ENCODE peak calls at places on chromosomes 1 and 21, in nine cellular contexts. One of them, this sample, is unnamed.

GRCh38 chr1:150970818-150971582 is 3.6 kb downstream of the CERS2 start:
- DNase-seq in suprapubic skin: peak; percentile 91
- DNase-seq in activated CD8-positive, alpha-beta T cell treated with anti-CD3 and anti-CD28 coated beads for 36 hours: no peak
- DNase-seq in omental fat pad: no peak
- DNase-seq in cardiac muscle cell: peak; percentile 76
- DNase-seq in RWPE1: no peak
- DNase-seq in epithelial cell of esophagus: peak; percentile 30
- DNase-seq in cardiac fibroblast: peak; percentile 52
- DNase-seq in CD4-positive, alpha-beta T cell: no peak
- DNase-seq in this sample: no peak

GRCh38 chr1:19435181-19435580 is 50.2 kb downstream of the CAPZB start:
- DNase-seq in suprapubic skin: no peak
- DNase-seq in omental fat pad: no peak
- DNase-seq in epithelial cell of esophagus: peak; percentile 49
- DNase-seq in activated CD8-positive, alpha-beta T cell treated with anti-CD3 and anti-CD28 coated beads for 36 hours: no peak
- DNase-seq in RWPE1: no peak
- DNase-seq in cardiac fibroblast: peak; percentile 77
- DNase-seq in cardiac muscle cell: peak; percentile 91
- DNase-seq in CD4-positive, alpha-beta T cell: no peak
- DNase-seq in this sample: no peak

GRCh38 chr1:27521336-27522147 is 31.6 kb upstream of the WASF2 start:
- DNase-seq in RWPE1: no peak
- DNase-seq in cardiac muscle cell: no peak
- DNase-seq in activated CD8-positive, alpha-beta T cell treated with anti-CD3 and anti-CD28 coated beads for 36 hours: peak; percentile 84
- DNase-seq in cardiac fibroblast: no peak
- DNase-seq in suprapubic skin: no peak
- DNase-seq in omental fat pad: no peak
- DNase-seq in epithelial cell of esophagus: no peak
- DNase-seq in CD4-positive, alpha-beta T cell: peak; percentile 56
- DNase-seq in this sample: no peak

GRCh38 chr1:87851490-87851889 is 522.8 kb downstream of the LMO4 start:
- DNase-seq in cardiac muscle cell: no peak
- DNase-seq in activated CD8-positive, alpha-beta T cell treated with anti-CD3 and anti-CD28 coated beads for 36 hours: no peak
- DNase-seq in epithelial cell of esophagus: no peak
- DNase-seq in suprapubic skin: no peak
- DNase-seq in omental fat pad: no peak
- DNase-seq in CD4-positive, alpha-beta T cell: no peak
- DNase-seq in cardiac fibroblast: no peak
- DNase-seq in RWPE1: no peak
- DNase-seq in this sample: no peak

GRCh38 chr1:158035976-158036583 is 42.6 kb downstream of the KIRREL1 start:
- DNase-seq in cardiac muscle cell: peak; percentile 79
- DNase-seq in epithelial cell of esophagus: peak; percentile 70
- DNase-seq in RWPE1: no peak
- DNase-seq in CD4-positive, alpha-beta T cell: no peak
- DNase-seq in omental fat pad: peak; percentile 29
- DNase-seq in cardiac fibroblast: peak; percentile 83
- DNase-seq in activated CD8-positive, alpha-beta T cell treated with anti-CD3 and anti-CD28 coated beads for 36 hours: peak; percentile 42
- DNase-seq in suprapubic skin: no peak
- DNase-seq in this sample: no peak

GRCh38 chr1:192524223-192524622 is 51.4 kb upstream of the RGS1 start:
- DNase-seq in omental fat pad: no peak
- DNase-seq in cardiac fibroblast: peak; percentile 31
- DNase-seq in CD4-positive, alpha-beta T cell: no peak
- DNase-seq in activated CD8-positive, alpha-beta T cell treated with anti-CD3 and anti-CD28 coated beads for 36 hours: no peak
- DNase-seq in cardiac muscle cell: no peak
- DNase-seq in suprapubic skin: no peak
- DNase-seq in epithelial cell of esophagus: no peak
- DNase-seq in RWPE1: no peak
- DNase-seq in this sample: no peak

GRCh38 chr1:198729195-198729863 is 90.5 kb downstream of the PTPRC start:
- DNase-seq in epithelial cell of esophagus: no peak
- DNase-seq in RWPE1: no peak
- DNase-seq in activated CD8-positive, alpha-beta T cell treated with anti-CD3 and anti-CD28 coated beads for 36 hours: no peak
- DNase-seq in CD4-positive, alpha-beta T cell: no peak
- DNase-seq in cardiac muscle cell: no peak
- DNase-seq in omental fat pad: no peak
- DNase-seq in cardiac fibroblast: no peak
- DNase-seq in suprapubic skin: no peak
- DNase-seq in this sample: no peak

GRCh38 chr1:221740260-221740830 is 1.5 kb downstream of the DUSP10 start:
- DNase-seq in suprapubic skin: peak; percentile 68
- DNase-seq in activated CD8-positive, alpha-beta T cell treated with anti-CD3 and anti-CD28 coated beads for 36 hours: no peak
- DNase-seq in epithelial cell of esophagus: no peak
- DNase-seq in cardiac muscle cell: no peak
- DNase-seq in cardiac fibroblast: no peak
- DNase-seq in CD4-positive, alpha-beta T cell: no peak
- DNase-seq in omental fat pad: no peak
- DNase-seq in RWPE1: no peak
- DNase-seq in this sample: no peak

GRCh38 chr1:12593621-12594066 is 24.4 kb downstream of the DHRS3 start:
- DNase-seq in cardiac muscle cell: peak; percentile 85
- DNase-seq in RWPE1: no peak
- DNase-seq in cardiac fibroblast: peak; percentile 81
- DNase-seq in epithelial cell of esophagus: peak; percentile 50
- DNase-seq in activated CD8-positive, alpha-beta T cell treated with anti-CD3 and anti-CD28 coated beads for 36 hours: no peak
- DNase-seq in suprapubic skin: peak; percentile 73
- DNase-seq in CD4-positive, alpha-beta T cell: no peak
- DNase-seq in omental fat pad: no peak
- DNase-seq in this sample: no peak

GRCh38 chr21:25350056-25350455 is 257.2 kb downstream of the MRPL39 start:
- DNase-seq in suprapubic skin: no peak
- DNase-seq in omental fat pad: no peak
- DNase-seq in RWPE1: no peak
- DNase-seq in CD4-positive, alpha-beta T cell: no peak
- DNase-seq in activated CD8-positive, alpha-beta T cell treated with anti-CD3 and anti-CD28 coated beads for 36 hours: peak; percentile 77
- DNase-seq in epithelial cell of esophagus: peak; percentile 25
- DNase-seq in cardiac muscle cell: peak; percentile 49
- DNase-seq in cardiac fibroblast: peak; percentile 76
- DNase-seq in this sample: no peak

GRCh38 chr1:1721201-1721600 is 3.0 kb downstream of the CDK11A start:
- DNase-seq in CD4-positive, alpha-beta T cell: no peak
- DNase-seq in RWPE1: no peak
- DNase-seq in activated CD8-positive, alpha-beta T cell treated with anti-CD3 and anti-CD28 coated beads for 36 hours: no peak
- DNase-seq in cardiac muscle cell: no peak
- DNase-seq in omental fat pad: no peak
- DNase-seq in suprapubic skin: no peak
- DNase-seq in cardiac fibroblast: no peak
- DNase-seq in epithelial cell of esophagus: no peak
- DNase-seq in this sample: peak; percentile 8

GRCh38 chr1:109275706-109276345 is 7.1 kb downstream of the PSRC1 start:
- DNase-seq in suprapubic skin: no peak
- DNase-seq in cardiac fibroblast: peak; percentile 46
- DNase-seq in RWPE1: no peak
- DNase-seq in epithelial cell of esophagus: peak; percentile 49
- DNase-seq in activated CD8-positive, alpha-beta T cell treated with anti-CD3 and anti-CD28 coated beads for 36 hours: no peak
- DNase-seq in CD4-positive, alpha-beta T cell: no peak
- DNase-seq in omental fat pad: no peak
- DNase-seq in cardiac muscle cell: no peak
- DNase-seq in this sample: no peak

GRCh38 chr1:1900883-1901640 is 10.2 kb upstream of the GNB1 start:
- DNase-seq in activated CD8-positive, alpha-beta T cell treated with anti-CD3 and anti-CD28 coated beads for 36 hours: no peak
- DNase-seq in omental fat pad: no peak
- DNase-seq in CD4-positive, alpha-beta T cell: no peak
- DNase-seq in suprapubic skin: no peak
- DNase-seq in epithelial cell of esophagus: no peak
- DNase-seq in RWPE1: no peak
- DNase-seq in cardiac muscle cell: no peak
- DNase-seq in cardiac fibroblast: no peak
- DNase-seq in this sample: no peak

GRCh38 chr1:3596663-3597598 is 14.4 kb downstream of the MEGF6 start:
- DNase-seq in CD4-positive, alpha-beta T cell: no peak
- DNase-seq in cardiac fibroblast: no peak
- DNase-seq in epithelial cell of esophagus: no peak
- DNase-seq in omental fat pad: no peak
- DNase-seq in activated CD8-positive, alpha-beta T cell treated with anti-CD3 and anti-CD28 coated beads for 36 hours: no peak
- DNase-seq in cardiac muscle cell: no peak
- DNase-seq in RWPE1: no peak
- DNase-seq in suprapubic skin: no peak
- DNase-seq in this sample: no peak

GRCh38 chr1:203306089-203306969 is 1.0 kb downstream of the BTG2 start:
- DNase-seq in epithelial cell of esophagus: peak; percentile 92
- DNase-seq in omental fat pad: no peak
- DNase-seq in RWPE1: peak; percentile 93
- DNase-seq in activated CD8-positive, alpha-beta T cell treated with anti-CD3 and anti-CD28 coated beads for 36 hours: peak; percentile 57
- DNase-seq in CD4-positive, alpha-beta T cell: no peak
- DNase-seq in cardiac fibroblast: peak; percentile 83
- DNase-seq in suprapubic skin: peak; percentile 91
- DNase-seq in cardiac muscle cell: peak; percentile 91
- DNase-seq in this sample: no peak

GRCh38 chr1:179121159-179121938 is 39.5 kb downstream of the TOR3A start:
- DNase-seq in CD4-positive, alpha-beta T cell: peak; percentile 30
- DNase-seq in activated CD8-positive, alpha-beta T cell treated with anti-CD3 and anti-CD28 coated beads for 36 hours: peak; percentile 65
- DNase-seq in suprapubic skin: no peak
- DNase-seq in omental fat pad: no peak
- DNase-seq in cardiac fibroblast: peak; percentile 68
- DNase-seq in epithelial cell of esophagus: peak; percentile 43
- DNase-seq in RWPE1: no peak
- DNase-seq in cardiac muscle cell: peak; percentile 70
- DNase-seq in this sample: no peak

GRCh38 chr1:18527921-18528320 is 47.2 kb downstream of the KLHDC7A start:
- DNase-seq in suprapubic skin: no peak
- DNase-seq in epithelial cell of esophagus: no peak
- DNase-seq in CD4-positive, alpha-beta T cell: no peak
- DNase-seq in activated CD8-positive, alpha-beta T cell treated with anti-CD3 and anti-CD28 coated beads for 36 hours: no peak
- DNase-seq in RWPE1: no peak
- DNase-seq in cardiac fibroblast: no peak
- DNase-seq in omental fat pad: no peak
- DNase-seq in cardiac muscle cell: no peak
- DNase-seq in this sample: no peak

GRCh38 chr21:37412603-37413360 is 46.2 kb downstream of the DYRK1A start:
- DNase-seq in RWPE1: no peak
- DNase-seq in omental fat pad: no peak
- DNase-seq in epithelial cell of esophagus: no peak
- DNase-seq in CD4-positive, alpha-beta T cell: no peak
- DNase-seq in suprapubic skin: no peak
- DNase-seq in activated CD8-positive, alpha-beta T cell treated with anti-CD3 and anti-CD28 coated beads for 36 hours: no peak
- DNase-seq in cardiac muscle cell: peak; percentile 30
- DNase-seq in cardiac fibroblast: peak; percentile 47
- DNase-seq in this sample: no peak

DNA sequence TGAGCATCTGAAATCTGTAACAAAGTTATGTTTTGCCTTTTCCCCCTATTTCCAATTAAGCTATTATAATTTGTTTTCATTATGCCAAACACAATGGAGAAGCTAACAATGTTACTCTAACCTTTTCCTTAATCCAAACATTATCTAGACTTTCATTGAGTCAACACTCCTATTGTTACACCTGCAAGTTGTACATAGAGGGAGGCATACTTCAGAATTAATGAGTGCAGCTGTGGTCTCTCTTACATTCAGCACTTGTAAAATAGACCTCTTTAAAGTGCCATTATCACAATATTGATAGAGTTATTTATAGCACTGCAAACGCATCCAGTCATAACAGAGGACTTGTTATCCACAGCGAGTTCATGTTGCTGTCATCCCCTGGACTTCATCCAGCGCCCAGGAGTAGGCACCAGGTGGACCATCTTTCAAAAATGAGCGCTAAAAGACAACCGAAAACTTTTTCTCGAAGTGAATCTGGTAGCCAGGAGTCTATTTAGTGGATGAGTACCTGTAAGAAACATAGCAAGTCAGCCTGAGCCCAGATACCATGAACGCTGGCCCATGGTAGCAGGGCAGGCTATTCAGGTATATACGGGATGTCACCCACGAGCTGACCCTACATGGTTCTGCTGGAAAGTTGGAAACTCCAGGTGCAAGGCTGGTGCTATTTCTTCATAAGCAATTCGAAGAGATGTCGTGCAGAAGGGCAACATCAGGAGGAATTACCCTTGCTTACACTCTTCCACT is 70.7 kb upstream of the NFIA start:
- DNase-seq in cardiac fibroblast: no peak
- DNase-seq in CD4-positive, alpha-beta T cell: no peak
- DNase-seq in RWPE1: no peak
- DNase-seq in epithelial cell of esophagus: no peak
- DNase-seq in cardiac muscle cell: no peak
- DNase-seq in omental fat pad: no peak
- DNase-seq in suprapubic skin: no peak
- DNase-seq in activated CD8-positive, alpha-beta T cell treated with anti-CD3 and anti-CD28 coated beads for 36 hours: no peak
- DNase-seq in this sample: no peak
- TF ChIP-seq CTCF in cardiac fibroblast: no peak
- TF ChIP-seq CTCF in CD4-positive, alpha-beta T cell: no peak
- TF ChIP-seq CTCF in RWPE1: no peak
- TF ChIP-seq CTCF in epithelial cell of esophagus: no peak
- TF ChIP-seq CTCF in cardiac muscle cell: no peak
- TF ChIP-seq CTCF in omental fat pad: no peak
- TF ChIP-seq CTCF in suprapubic skin: no peak
- TF ChIP-seq CTCF in activated CD8-positive, alpha-beta T cell treated with anti-CD3 and anti-CD28 coated beads for 36 hours: no peak
- TF ChIP-seq CTCF in this sample: no peak

GRCh38 chr1:46021046-46021822 is 111.2 kb downstream of the PIK3R3 start:
- DNase-seq in CD4-positive, alpha-beta T cell: no peak
- DNase-seq in epithelial cell of esophagus: no peak
- DNase-seq in cardiac muscle cell: no peak
- DNase-seq in cardiac fibroblast: no peak
- DNase-seq in activated CD8-positive, alpha-beta T cell treated with anti-CD3 and anti-CD28 coated beads for 36 hours: no peak
- DNase-seq in suprapubic skin: no peak
- DNase-seq in omental fat pad: no peak
- DNase-seq in RWPE1: no peak
- DNase-seq in this sample: no peak
- TF ChIP-seq CTCF in CD4-positive, alpha-beta T cell: no peak
- TF ChIP-seq CTCF in epithelial cell of esophagus: no peak
- TF ChIP-seq CTCF in cardiac muscle cell: no peak
- TF ChIP-seq CTCF in cardiac fibroblast: no peak
- TF ChIP-seq CTCF in activated CD8-positive, alpha-beta T cell treated with anti-CD3 and anti-CD28 coated beads for 36 hours: no peak
- TF ChIP-seq CTCF in suprapubic skin: no peak
- TF ChIP-seq CTCF in omental fat pad: no peak
- TF ChIP-seq CTCF in RWPE1: no peak
- TF ChIP-seq CTCF in this sample: no peak

GRCh38 chr1:230149751-230150584 is 82.9 kb downstream of the GALNT2 start:
- DNase-seq in suprapubic skin: no peak
- DNase-seq in cardiac muscle cell: no peak
- DNase-seq in RWPE1: no peak
- DNase-seq in cardiac fibroblast: no peak
- DNase-seq in omental fat pad: no peak
- DNase-seq in epithelial cell of esophagus: no peak
- DNase-seq in activated CD8-positive, alpha-beta T cell treated with anti-CD3 and anti-CD28 coated beads for 36 hours: no peak
- DNase-seq in CD4-positive, alpha-beta T cell: no peak
- DNase-seq in this sample: no peak
- TF ChIP-seq CTCF in suprapubic skin: no peak
- TF ChIP-seq CTCF in cardiac muscle cell: no peak
- TF ChIP-seq CTCF in RWPE1: no peak
- TF ChIP-seq CTCF in cardiac fibroblast: no peak
- TF ChIP-seq CTCF in omental fat pad: no peak
- TF ChIP-seq CTCF in epithelial cell of esophagus: no peak
- TF ChIP-seq CTCF in activated CD8-positive, alpha-beta T cell treated with anti-CD3 and anti-CD28 coated beads for 36 hours: no peak
- TF ChIP-seq CTCF in CD4-positive, alpha-beta T cell: no peak
- TF ChIP-seq CTCF in this sample: no peak

DNA sequence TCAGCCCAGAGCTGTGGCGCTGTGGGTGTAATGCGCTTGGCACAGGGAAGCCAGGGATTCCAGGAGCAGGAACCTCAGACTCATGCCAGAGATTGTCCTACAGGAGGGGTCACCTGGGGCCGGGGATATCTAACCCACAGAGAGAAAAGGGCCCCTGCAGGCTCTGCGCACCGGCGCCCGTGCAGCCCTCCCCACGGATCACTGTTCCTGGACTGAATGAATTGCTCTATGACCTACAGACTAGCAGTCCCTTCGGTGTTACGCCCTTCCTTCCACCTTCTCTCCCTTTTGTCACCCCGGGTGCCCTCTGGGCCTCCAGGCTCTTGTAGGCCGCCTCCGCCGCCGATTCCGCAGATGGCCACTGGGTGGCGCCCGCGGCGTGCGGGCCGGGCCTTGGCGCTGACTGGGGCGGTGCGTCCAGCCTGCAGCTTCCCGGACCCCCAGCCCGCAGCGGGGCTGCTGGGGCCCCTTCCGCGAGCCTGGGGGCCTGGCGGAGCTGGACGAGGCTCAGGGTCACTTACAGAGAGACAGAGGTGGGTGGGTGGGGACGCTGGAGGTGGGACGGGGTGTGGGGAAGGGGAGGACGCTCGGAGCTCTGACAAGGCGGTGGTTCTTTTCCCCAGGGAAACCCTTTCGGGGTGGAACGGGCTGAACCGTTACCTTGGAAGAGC is 101.3 kb downstream of the IER5 start:
- DNase-seq in activated CD8-positive, alpha-beta T cell treated with anti-CD3 and anti-CD28 coated beads for 36 hours: peak; percentile 79
- DNase-seq in omental fat pad: peak; percentile 54
- DNase-seq in suprapubic skin: no peak
- DNase-seq in CD4-positive, alpha-beta T cell: peak; percentile 72
- DNase-seq in epithelial cell of esophagus: peak; percentile 57
- DNase-seq in cardiac muscle cell: peak; percentile 69
- DNase-seq in cardiac fibroblast: peak; percentile 51
- DNase-seq in RWPE1: peak; percentile 85
- DNase-seq in this sample: peak; percentile 90
- TF ChIP-seq CTCF in activated CD8-positive, alpha-beta T cell treated with anti-CD3 and anti-CD28 coated beads for 36 hours: peak; percentile 96
- TF ChIP-seq CTCF in omental fat pad: peak; percentile 44
- TF ChIP-seq CTCF in suprapubic skin: peak; percentile 100
- TF ChIP-seq CTCF in CD4-positive, alpha-beta T cell: peak; percentile 94
- TF ChIP-seq CTCF in epithelial cell of esophagus: peak; percentile 71
- TF ChIP-seq CTCF in cardiac muscle cell: peak; percentile 99
- TF ChIP-seq CTCF in cardiac fibroblast: peak; percentile 81
- TF ChIP-seq CTCF in RWPE1: peak; percentile 98
- TF ChIP-seq CTCF in this sample: peak; percentile 97